ENCODE peak calls at places on chromosomes 5 and 9, in five cellular contexts. Z is H1, E is A549, F is HepG2, D is K562. W is an unnamed sample.

GRCh38 chr5:117186751-117187150 is 612.1 kb upstream of the SEMA6A start:
- DNase-seq in Z (no peak), E (no peak), F (no peak), D (no peak), W (no peak)

GRCh38 chr5:131491749-131492148 is 143.3 kb downstream of the RAPGEF6 start:
- DNase-seq in Z (no peak), E (no peak), F (no peak), D (no peak), W (no peak)

GRCh38 chr9:27125030-27125429 is 16.0 kb downstream of the TEK start:
- DNase-seq in Z (no peak), E (peak; percentile 30), F (no peak), D (no peak), W (peak; percentile 89)

GRCh38 chr9:133456409-133456808 is 3.4 kb upstream of the CACFD1 start:
- DNase-seq in Z (no peak), E (no peak), F (no peak), D (no peak), W (no peak)

GRCh38 chr5:96254980-96255681 is 177.9 kb downstream of the PCSK1 start:
- DNase-seq in Z (no peak), E (no peak), F (no peak), D (no peak), W (peak; percentile 86)

GRCh38 chr5:73764586-73764985 is 138.6 kb downstream of the ARHGEF28 start:
- DNase-seq in Z (no peak), E (peak; percentile 71), F (peak; percentile 78), D (no peak), W (peak; percentile 43)

GRCh38 chr5:1726956-1727355 is 72.7 kb downstream of the MRPL36 start:
- DNase-seq in Z (no peak), E (no peak), F (no peak), D (no peak), W (no peak)

GRCh38 chr5:157750320-157750719 is 6.8 kb downstream of the LSM11 start:
- DNase-seq in Z (no peak), E (no peak), F (no peak), D (no peak), W (peak; percentile 22)

GRCh38 chr9:25678846-25679360 is 659 bp upstream of the TUSC1 start:
- DNase-seq in Z (no peak), E (no peak), F (no peak), D (no peak), W (peak; percentile 3)

GRCh38 chr5:6228257-6229250 is 149.8 kb downstream of the MED10 start:
- DNase-seq in Z (no peak), E (no peak), F (no peak), D (no peak), W (no peak)

GRCh38 chr9:21965401-21965951 is 28.7 kb downstream of the CDKN2A start:
- DNase-seq in Z (no peak), E (no peak), F (peak; percentile 45), D (no peak), W (peak; percentile 68)

GRCh38 chr9:80699551-80699998 is 989.8 kb downstream of the TLE1 start:
- DNase-seq in Z (no peak), E (no peak), F (no peak), D (no peak), W (no peak)

GRCh38 chr9:77815260-77815659 is 167.1 kb upstream of the GNA14 start:
- DNase-seq in Z (no peak), E (no peak), F (no peak), D (no peak), W (no peak)

GRCh38 chr5:141513021-141513626 is 24.2 kb downstream of the PCDHGC5 start:
- DNase-seq in Z (no peak), E (no peak), F (no peak), D (no peak), W (peak; percentile 62)

DNA sequence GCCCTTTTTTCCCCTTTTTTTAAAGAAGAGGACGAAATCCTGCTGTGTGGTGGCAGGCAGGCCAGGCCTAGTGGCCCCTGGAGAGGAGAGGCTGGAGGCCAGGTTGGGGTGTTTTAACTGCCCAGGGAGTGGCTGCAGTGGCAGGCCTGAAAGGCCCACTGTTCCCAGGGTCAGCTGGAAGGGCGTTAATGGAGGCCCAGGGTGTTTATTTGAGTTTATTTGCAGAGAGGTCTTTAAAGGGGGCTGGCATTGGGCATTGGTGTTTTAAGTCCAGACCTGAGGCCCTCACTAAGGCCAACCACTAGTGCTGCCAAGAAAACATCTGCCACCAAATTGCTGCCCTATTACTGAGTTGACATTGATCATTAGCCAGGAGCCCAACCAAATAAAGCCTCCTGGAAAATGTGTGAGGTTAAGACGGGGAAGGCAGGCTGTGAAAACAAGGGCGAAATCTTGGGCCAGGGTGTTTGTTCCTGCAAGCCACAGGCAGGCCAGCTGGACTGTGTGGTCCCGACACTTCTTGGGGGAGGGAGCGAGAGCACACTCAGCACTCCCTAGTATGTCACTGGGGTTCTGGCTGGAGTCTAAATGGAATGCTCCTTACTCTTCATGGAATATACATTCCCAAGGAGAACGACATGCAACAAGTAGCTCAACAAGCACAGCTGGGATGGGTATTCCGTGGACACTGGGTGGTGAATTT is 5.1 kb downstream of the JADE2 start:
- DNase-seq in Z (no peak), E (no peak), F (no peak), D (no peak), W (no peak)
- H3K4me3 ChIP-seq in Z (no peak overlapping the region), E (no peak overlapping the region), F (no peak overlapping the region), D (no peak overlapping the region), W (no peak overlapping the region)

GRCh38 chr5:127290019-127290945 is at the start of gene MEGF10:
- DNase-seq in Z (no peak), E (peak; percentile 48), F (peak; percentile 7), D (peak; percentile 14), W (peak; percentile 33)
- TF ChIP-seq JUN in Z (no peak), E (no peak), F (no peak), D (no peak), W (no peak)

GRCh38 chr9:89941875-89942274 is 337.1 kb downstream of the GADD45G start:
- DNase-seq in Z (no peak), E (no peak), F (no peak), D (no peak), W (no peak)
- TF ChIP-seq MAX in Z (no peak), E (no peak), F (no peak), D (no peak), W (no peak)

GRCh38 chr9:137149367-137149766 is 10.4 kb downstream of the GRIN1 start:
- DNase-seq in Z (no peak), E (no peak), F (no peak), D (no peak), W (no peak)
- H3K4me3 ChIP-seq in Z (no peak overlapping the region), E (no peak overlapping the region), F (no peak overlapping the region), D (no peak overlapping the region), W (no peak overlapping the region)

DNA sequence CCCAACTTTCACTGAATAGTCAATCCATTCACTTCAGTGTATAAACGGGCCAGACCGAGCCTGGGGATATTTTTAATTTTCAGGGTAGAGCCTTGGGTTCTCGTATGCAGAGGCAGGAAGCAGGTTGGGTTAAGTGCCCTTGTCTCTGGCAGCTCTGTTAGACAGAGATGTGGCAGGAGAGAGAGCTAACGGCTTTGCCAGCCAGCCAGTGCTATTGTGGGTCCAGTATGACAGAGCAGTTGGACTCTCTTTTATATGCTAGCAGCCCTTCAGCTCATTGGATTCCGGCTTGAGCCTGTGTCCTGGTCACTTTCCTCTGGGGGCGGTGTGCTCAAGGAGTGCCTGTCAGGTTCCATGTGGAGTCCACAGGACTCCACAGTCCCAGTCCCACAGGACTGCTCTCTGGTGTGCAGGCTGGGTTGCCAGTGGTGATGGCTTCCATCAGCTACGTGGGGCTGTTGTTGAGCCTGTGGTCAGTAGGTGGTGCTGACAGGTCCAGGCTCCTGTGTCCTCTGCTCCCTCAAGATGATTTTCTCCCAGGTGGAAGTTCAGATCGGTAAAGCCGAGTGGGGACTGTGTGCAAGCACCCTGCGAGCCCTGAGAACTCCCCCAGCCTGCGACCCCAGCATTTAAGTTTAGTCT is 14.3 kb downstream of the CLTA start:
- DNase-seq in Z (no peak), E (peak; percentile 54), F (no peak), D (no peak), W (peak; percentile 15)
- TF ChIP-seq JUN in Z (no peak), E (no peak), F (no peak), D (no peak), W (no peak)

GRCh38 chr5:72018158-72018803 is 89.0 kb upstream of the MAP1B start:
- DNase-seq in Z (peak; percentile 36), E (peak; percentile 54), F (peak; percentile 39), D (peak; percentile 75), W (peak; percentile 64)

GRCh38 chr5:72009280-72009679 is 98.0 kb upstream of the MAP1B start:
- DNase-seq in Z (no peak), E (no peak), F (no peak), D (no peak), W (no peak)

GRCh38 chr5:72013741-72014703 is 93.3 kb upstream of the MAP1B start:
- DNase-seq in Z (no peak), E (no peak), F (no peak), D (no peak), W (no peak)

GRCh38 chr5:72010395-72010794 is 96.9 kb upstream of the MAP1B start:
- DNase-seq in Z (no peak), E (no peak), F (no peak), D (no peak), W (no peak)

GRCh38 chr5:72015103-72015548 is 92.1 kb upstream of the MAP1B start:
- DNase-seq in Z (no peak), E (peak; percentile 66), F (peak; percentile 24), D (peak; percentile 33), W (no peak)
- TF ChIP-seq MAX in Z (no peak), E (peak; percentile 22), F (no peak), D (no peak), W (no peak)

GRCh38 chr9:70479880-70480291 is 65.4 kb upstream of the KLF9 start:
- DNase-seq in Z (peak; percentile 38), E (no peak), F (no peak), D (no peak), W (no peak)
- H3K4me3 ChIP-seq in Z (peak overlapping the region; percentile 1), E (no peak overlapping the region), F (no peak overlapping the region), D (no peak overlapping the region), W (no peak overlapping the region)

DNA sequence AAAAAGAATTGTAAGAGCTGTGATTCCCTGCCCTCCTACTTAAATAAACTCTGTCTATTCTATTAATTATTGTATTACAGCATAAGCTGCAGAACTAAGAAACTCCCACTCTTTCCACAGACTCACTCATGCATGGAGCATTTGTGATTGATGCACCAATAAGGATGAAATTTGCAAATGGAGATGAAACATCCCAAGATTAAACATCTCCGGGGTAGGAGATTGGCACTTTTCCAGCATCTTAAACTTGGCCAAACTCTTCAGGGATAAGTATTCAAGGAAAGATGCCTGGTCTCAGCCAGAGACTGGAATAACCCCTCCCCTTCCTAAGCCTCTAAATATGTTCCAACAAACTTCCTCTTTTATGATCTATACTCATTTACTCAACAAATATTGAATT is 472.0 kb downstream of the ACTL7B start:
- DNase-seq in Z (no peak), E (no peak), F (no peak), D (no peak), W (no peak)
- TF ChIP-seq JUN in Z (no peak), E (no peak), F (no peak), D (no peak), W (no peak)

GRCh38 chr5:5188377-5189020 is 48.4 kb downstream of the ADAMTS16 start:
- DNase-seq in Z (no peak), E (no peak), F (no peak), D (no peak), W (no peak)
- TF ChIP-seq MAX in Z (no peak), E (no peak), F (no peak), D (no peak), W (no peak)